ENCODE peak calls at places on chromosomes 7 and 10, in seven cellular contexts. One of them, this sample, is unnamed.

GRCh38 chr7:117645456-117646181 is 165.8 kb downstream of the CFTR start:
- DNase-seq in esophagus muscularis mucosa: no peak
- DNase-seq in transverse colon: no peak
- DNase-seq in suprapubic skin: no peak
- DNase-seq in stomach: no peak
- DNase-seq in HepG2: no peak
- DNase-seq in vagina: no peak
- DNase-seq in this sample: no peak

GRCh38 chr10:43114743-43115611 is 23.3 kb upstream of the CSGALNACT2 start:
- DNase-seq in esophagus muscularis mucosa: no peak
- DNase-seq in transverse colon: no peak
- DNase-seq in suprapubic skin: peak
- DNase-seq in stomach: no peak
- DNase-seq in HepG2: no peak
- DNase-seq in vagina: no peak
- DNase-seq in this sample: no peak

GRCh38 chr7:134462337-134462925 is 3.5 kb upstream of the AKR1B1 start:
- DNase-seq in esophagus muscularis mucosa: no peak
- DNase-seq in transverse colon: no peak
- DNase-seq in suprapubic skin: no peak
- DNase-seq in stomach: no peak
- DNase-seq in HepG2: peak
- DNase-seq in vagina: no peak
- DNase-seq in this sample: no peak

GRCh38 chr10:93746844-93747284 is 10.9 kb upstream of the LGI1 start:
- DNase-seq in esophagus muscularis mucosa: no peak
- DNase-seq in transverse colon: peak
- DNase-seq in suprapubic skin: no peak
- DNase-seq in stomach: no peak
- DNase-seq in HepG2: peak
- DNase-seq in vagina: no peak
- DNase-seq in this sample: no peak

GRCh38 chr10:63456437-63457210 is 9.2 kb downstream of the JMJD1C start:
- DNase-seq in esophagus muscularis mucosa: no peak
- DNase-seq in transverse colon: no peak
- DNase-seq in suprapubic skin: no peak
- DNase-seq in stomach: no peak
- DNase-seq in HepG2: no peak
- DNase-seq in vagina: no peak
- DNase-seq in this sample: no peak

GRCh38 chr7:10727636-10728035 is 246.0 kb upstream of the PHF14 start:
- DNase-seq in esophagus muscularis mucosa: no peak
- DNase-seq in transverse colon: no peak
- DNase-seq in suprapubic skin: no peak
- DNase-seq in stomach: no peak
- DNase-seq in HepG2: no peak
- DNase-seq in vagina: no peak
- DNase-seq in this sample: no peak

GRCh38 chr7:24059775-24060174 is 224.2 kb upstream of the NPY start:
- DNase-seq in esophagus muscularis mucosa: no peak
- DNase-seq in transverse colon: no peak
- DNase-seq in suprapubic skin: no peak
- DNase-seq in stomach: no peak
- DNase-seq in HepG2: no peak
- DNase-seq in vagina: no peak
- DNase-seq in this sample: no peak

GRCh38 chr10:76303682-76304316 is 872.4 kb downstream of the LRMDA start:
- DNase-seq in esophagus muscularis mucosa: peak
- DNase-seq in transverse colon: peak
- DNase-seq in suprapubic skin: no peak
- DNase-seq in stomach: peak
- DNase-seq in HepG2: peak
- DNase-seq in vagina: no peak
- DNase-seq in this sample: peak

GRCh38 chr10:91796332-91797076 is 1.7 kb upstream of the TNKS2 start:
- DNase-seq in esophagus muscularis mucosa: no peak
- DNase-seq in transverse colon: peak
- DNase-seq in suprapubic skin: no peak
- DNase-seq in stomach: peak
- DNase-seq in HepG2: peak
- DNase-seq in vagina: no peak
- DNase-seq in this sample: no peak

GRCh38 chr10:114632869-114633715 is 25.0 kb downstream of the ABLIM1 start:
- DNase-seq in esophagus muscularis mucosa: no peak
- DNase-seq in transverse colon: no peak
- DNase-seq in suprapubic skin: peak
- DNase-seq in stomach: no peak
- DNase-seq in HepG2: peak
- DNase-seq in vagina: no peak
- DNase-seq in this sample: no peak

GRCh38 chr7:57198801-57199200 is 66.6 kb upstream of the ZNF479 start:
- DNase-seq in esophagus muscularis mucosa: no peak
- DNase-seq in transverse colon: no peak
- DNase-seq in suprapubic skin: peak
- DNase-seq in stomach: no peak
- DNase-seq in HepG2: no peak
- DNase-seq in vagina: no peak
- DNase-seq in this sample: no peak

GRCh38 chr7:29924684-29925083 is 64.9 kb downstream of the SCRN1 start:
- DNase-seq in esophagus muscularis mucosa: no peak
- DNase-seq in transverse colon: no peak
- DNase-seq in suprapubic skin: no peak
- DNase-seq in stomach: no peak
- DNase-seq in HepG2: no peak
- DNase-seq in vagina: peak
- DNase-seq in this sample: no peak

GRCh38 chr10:132878730-132879407 is 63.5 kb downstream of the CFAP46 start:
- DNase-seq in esophagus muscularis mucosa: no peak
- DNase-seq in transverse colon: no peak
- DNase-seq in suprapubic skin: peak
- DNase-seq in stomach: peak
- DNase-seq in HepG2: no peak
- DNase-seq in vagina: no peak
- DNase-seq in this sample: peak

GRCh38 chr7:85102813-85103350 is 84.0 kb downstream of the SEMA3D start:
- DNase-seq in esophagus muscularis mucosa: no peak
- DNase-seq in transverse colon: no peak
- DNase-seq in suprapubic skin: no peak
- DNase-seq in stomach: no peak
- DNase-seq in HepG2: no peak
- DNase-seq in vagina: no peak
- DNase-seq in this sample: no peak

GRCh38 chr10:97612386-97612785 is 20.9 kb downstream of the MORN4 start:
- DNase-seq in esophagus muscularis mucosa: no peak
- DNase-seq in transverse colon: no peak
- DNase-seq in suprapubic skin: no peak
- DNase-seq in stomach: no peak
- DNase-seq in HepG2: peak
- DNase-seq in vagina: no peak
- DNase-seq in this sample: no peak

GRCh38 chr7:9407816-9408215 is 974.4 kb downstream of the NXPH1 start:
- DNase-seq in esophagus muscularis mucosa: no peak
- DNase-seq in transverse colon: no peak
- DNase-seq in suprapubic skin: no peak
- DNase-seq in stomach: no peak
- DNase-seq in HepG2: no peak
- DNase-seq in vagina: no peak
- DNase-seq in this sample: no peak

GRCh38 chr10:28243923-28244322 is 58.9 kb downstream of the MPP7 start:
- DNase-seq in esophagus muscularis mucosa: no peak
- DNase-seq in transverse colon: no peak
- DNase-seq in suprapubic skin: no peak
- DNase-seq in stomach: no peak
- DNase-seq in HepG2: no peak
- DNase-seq in vagina: no peak
- DNase-seq in this sample: no peak

GRCh38 chr10:68561804-68562649 is 1.9 kb downstream of the TET1 start:
- DNase-seq in esophagus muscularis mucosa: no peak
- DNase-seq in transverse colon: peak
- DNase-seq in suprapubic skin: no peak
- DNase-seq in stomach: no peak
- DNase-seq in HepG2: no peak
- DNase-seq in vagina: no peak
- DNase-seq in this sample: no peak

GRCh38 chr7:2853147-2853546 is 9.0 kb upstream of the GNA12 start:
- DNase-seq in esophagus muscularis mucosa: no peak
- DNase-seq in transverse colon: no peak
- DNase-seq in suprapubic skin: no peak
- DNase-seq in stomach: no peak
- DNase-seq in HepG2: no peak
- DNase-seq in vagina: no peak
- DNase-seq in this sample: no peak

GRCh38 chr10:3530346-3531096 is 254.5 kb downstream of the KLF6 start:
- DNase-seq in esophagus muscularis mucosa: no peak
- DNase-seq in transverse colon: no peak
- DNase-seq in suprapubic skin: no peak
- DNase-seq in stomach: no peak
- DNase-seq in HepG2: no peak
- DNase-seq in vagina: no peak
- DNase-seq in this sample: no peak

GRCh38 chr10:11163990-11164805 is 146.5 kb downstream of the CELF2 start:
- DNase-seq in esophagus muscularis mucosa: no peak
- DNase-seq in transverse colon: no peak
- DNase-seq in suprapubic skin: no peak
- DNase-seq in stomach: no peak
- DNase-seq in HepG2: no peak
- DNase-seq in vagina: peak
- DNase-seq in this sample: no peak
- TF ChIP-seq POLR2AphosphoS5 in esophagus muscularis mucosa: no peak
- TF ChIP-seq POLR2AphosphoS5 in transverse colon: no peak
- TF ChIP-seq POLR2AphosphoS5 in suprapubic skin: no peak
- TF ChIP-seq POLR2AphosphoS5 in stomach: no peak
- TF ChIP-seq POLR2AphosphoS5 in HepG2: no peak
- TF ChIP-seq POLR2AphosphoS5 in vagina: no peak
- TF ChIP-seq POLR2AphosphoS5 in this sample: no peak

GRCh38 chr10:52027055-52027454 is 287.0 kb upstream of the DKK1 start:
- DNase-seq in esophagus muscularis mucosa: no peak
- DNase-seq in transverse colon: no peak
- DNase-seq in suprapubic skin: no peak
- DNase-seq in stomach: no peak
- DNase-seq in HepG2: no peak
- DNase-seq in vagina: no peak
- DNase-seq in this sample: no peak
- TF ChIP-seq POLR2A in esophagus muscularis mucosa: no peak
- TF ChIP-seq POLR2A in transverse colon: no peak
- TF ChIP-seq POLR2A in suprapubic skin: no peak
- TF ChIP-seq POLR2A in stomach: no peak
- TF ChIP-seq POLR2A in HepG2: no peak
- TF ChIP-seq POLR2A in vagina: no peak
- TF ChIP-seq POLR2A in this sample: no peak

DNA sequence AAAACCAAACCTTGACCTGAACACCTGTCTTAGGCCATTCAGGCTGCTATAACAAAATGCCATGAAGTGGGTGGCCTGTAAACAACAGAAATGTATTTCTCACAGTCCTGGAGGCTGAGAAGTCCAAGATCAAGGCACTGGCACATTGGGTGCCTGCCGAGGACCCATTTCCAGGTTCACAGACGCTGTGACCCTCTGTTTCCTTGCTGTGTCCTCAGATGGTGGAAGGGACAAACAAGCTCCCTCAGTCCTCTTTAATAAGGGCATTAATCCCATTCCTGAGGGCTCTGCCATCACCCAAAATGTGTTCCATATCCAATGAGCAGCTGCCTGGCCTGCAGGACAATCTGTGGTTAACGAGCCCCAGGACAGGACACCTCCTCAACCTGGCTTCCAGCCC is 67.6 kb downstream of the ITGB1 start:
- DNase-seq in esophagus muscularis mucosa: no peak
- DNase-seq in transverse colon: no peak
- DNase-seq in suprapubic skin: no peak
- DNase-seq in stomach: no peak
- DNase-seq in HepG2: no peak
- DNase-seq in vagina: no peak
- DNase-seq in this sample: no peak
- TF ChIP-seq POLR2AphosphoS5 in esophagus muscularis mucosa: no peak
- TF ChIP-seq POLR2AphosphoS5 in transverse colon: no peak
- TF ChIP-seq POLR2AphosphoS5 in suprapubic skin: no peak
- TF ChIP-seq POLR2AphosphoS5 in stomach: no peak
- TF ChIP-seq POLR2AphosphoS5 in HepG2: no peak
- TF ChIP-seq POLR2AphosphoS5 in vagina: no peak
- TF ChIP-seq POLR2AphosphoS5 in this sample: no peak

GRCh38 chr7:99389772-99390171 is 15.2 kb downstream of the ARPC1B start:
- DNase-seq in esophagus muscularis mucosa: no peak
- DNase-seq in transverse colon: no peak
- DNase-seq in suprapubic skin: no peak
- DNase-seq in stomach: no peak
- DNase-seq in HepG2: no peak
- DNase-seq in vagina: no peak
- DNase-seq in this sample: no peak
- TF ChIP-seq POLR2A in esophagus muscularis mucosa: no peak
- TF ChIP-seq POLR2A in transverse colon: no peak
- TF ChIP-seq POLR2A in suprapubic skin: no peak
- TF ChIP-seq POLR2A in stomach: no peak
- TF ChIP-seq POLR2A in HepG2: no peak
- TF ChIP-seq POLR2A in vagina: no peak
- TF ChIP-seq POLR2A in this sample: no peak

DNA sequence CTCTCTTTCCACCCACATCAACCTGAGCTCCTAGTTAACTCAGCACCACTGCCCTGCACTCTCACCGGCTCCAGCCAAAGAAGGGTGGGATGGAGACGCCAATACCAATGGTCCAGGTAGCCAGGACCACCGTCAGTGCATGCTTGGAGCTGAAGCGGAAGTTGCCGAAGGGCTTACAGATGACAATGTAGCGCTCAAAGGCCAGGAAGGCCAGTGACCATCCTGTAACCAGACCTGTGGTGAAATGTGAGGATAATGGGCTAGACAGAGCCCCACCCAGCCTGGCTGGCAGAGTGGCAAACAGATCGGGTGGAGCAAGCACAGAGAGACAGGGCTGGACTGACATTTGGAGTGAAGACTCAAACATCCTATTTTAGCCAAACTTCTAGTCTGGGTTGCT is 673 bp downstream of the OPN1SW start:
- DNase-seq in esophagus muscularis mucosa: no peak
- DNase-seq in transverse colon: no peak
- DNase-seq in suprapubic skin: no peak
- DNase-seq in stomach: no peak
- DNase-seq in HepG2: no peak
- DNase-seq in vagina: no peak
- DNase-seq in this sample: no peak
- TF ChIP-seq POLR2AphosphoS5 in esophagus muscularis mucosa: no peak
- TF ChIP-seq POLR2AphosphoS5 in transverse colon: no peak
- TF ChIP-seq POLR2AphosphoS5 in suprapubic skin: no peak
- TF ChIP-seq POLR2AphosphoS5 in stomach: no peak
- TF ChIP-seq POLR2AphosphoS5 in HepG2: peak
- TF ChIP-seq POLR2AphosphoS5 in vagina: no peak
- TF ChIP-seq POLR2AphosphoS5 in this sample: no peak